ENCODE peak calls at places on chromosomes 6 and 20, in ten cellular contexts. O is left ventricle myocardium inferior, J is GM12865, P is HCT116, D is GM23338, E is tibial artery, M is IMR-90, V is retinal pigment epithelial cell, K is GM13977, U is kidney epithelial cell. C is an unnamed sample.

GRCh38 chr20:24668384-24668702 is 198.9 kb downstream of the SYNDIG1 start:
- DNase-seq in O (no peak), J (no peak), P (no peak), D (no peak), E (no peak), M (no peak), V (no peak), K (no peak), U (no peak), C (no peak)

GRCh38 chr20:17848649-17849048 is 119.9 kb downstream of the SNX5 start:
- DNase-seq in O (no peak), J (peak), P (no peak), D (no peak), E (no peak), M (no peak), V (no peak), K (no peak), U (no peak), C (no peak)

GRCh38 chr6:150016324-150017185 is 8.8 kb downstream of the RAET1L start:
- DNase-seq in O (no peak), J (peak), P (peak), D (peak), E (peak), M (peak), V (no peak), K (peak), U (no peak), C (peak)

GRCh38 chr20:23435675-23436539 is 3.6 kb upstream of the CSTL1 start:
- DNase-seq in O (peak), J (no peak), P (no peak), D (no peak), E (peak), M (no peak), V (no peak), K (no peak), U (no peak), C (no peak)

GRCh38 chr6:79676785-79677736 is 45.9 kb downstream of the SH3BGRL2 start:
- DNase-seq in O (no peak), J (no peak), P (no peak), D (no peak), E (no peak), M (no peak), V (no peak), K (no peak), U (no peak), C (no peak)

GRCh38 chr20:5844063-5844681 is 94.0 kb downstream of the SHLD1 start:
- DNase-seq in O (no peak), J (peak), P (peak), D (no peak), E (no peak), M (peak), V (no peak), K (peak), U (peak), C (no peak)

GRCh38 chr6:43785220-43785752 is 15.3 kb downstream of the VEGFA start:
- DNase-seq in O (no peak), J (no peak), P (no peak), D (no peak), E (no peak), M (no peak), V (no peak), K (no peak), U (no peak), C (no peak)

GRCh38 chr20:63955281-63955845 is 853 bp downstream of the UCKL1 start:
- DNase-seq in O (peak), J (peak), P (no peak), D (peak), E (no peak), M (no peak), V (no peak), K (peak), U (no peak), C (no peak)

GRCh38 chr20:38920411-38920810 is 5.8 kb upstream of the FAM83D start:
- DNase-seq in O (no peak), J (no peak), P (no peak), D (no peak), E (no peak), M (no peak), V (no peak), K (no peak), U (no peak), C (no peak)

GRCh38 chr6:104614394-104614793 is 245.3 kb downstream of the HACE1 start:
- DNase-seq in O (no peak), J (no peak), P (no peak), D (no peak), E (no peak), M (no peak), V (no peak), K (no peak), U (no peak), C (no peak)

GRCh38 chr6:24033284-24033683 is 92.7 kb upstream of the NRSN1 start:
- DNase-seq in O (no peak), J (no peak), P (no peak), D (no peak), E (no peak), M (no peak), V (no peak), K (no peak), U (no peak), C (no peak)

DNA sequence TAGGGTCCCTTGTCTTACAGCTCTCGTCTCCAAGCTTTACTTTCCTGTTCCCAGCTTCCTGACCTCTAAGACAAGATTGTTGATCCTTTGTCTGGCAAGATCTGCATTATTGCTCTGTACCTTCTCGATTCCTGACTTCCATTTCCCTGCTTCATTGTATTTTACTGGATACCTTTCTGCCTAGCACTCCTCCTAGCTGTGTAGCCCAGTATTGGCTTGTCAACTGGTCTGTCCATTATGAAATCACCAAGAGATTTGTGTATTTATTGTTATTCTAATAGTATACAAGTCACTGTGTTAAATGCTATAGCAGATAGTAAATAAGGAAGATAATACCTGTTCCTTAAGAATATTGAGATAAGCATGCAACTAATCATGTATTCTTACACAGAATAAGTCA is 305.4 kb downstream of the CDKAL1 start:
- DNase-seq in O (no peak), J (no peak), P (no peak), D (peak), E (no peak), M (no peak), V (no peak), K (no peak), U (no peak), C (no peak)
- TF ChIP-seq CTCF in O (no peak), J (no peak), P (peak), D (peak), E (no peak), M (no peak), V (peak), K (no peak), U (peak), C (peak)

GRCh38 chr6:117955684-117956083 is 48.6 kb downstream of the SLC35F1 start:
- DNase-seq in O (no peak), J (no peak), P (no peak), D (no peak), E (no peak), M (no peak), V (no peak), K (no peak), U (no peak), C (no peak)
- TF ChIP-seq CTCF in O (no peak), J (no peak), P (no peak), D (no peak), E (no peak), M (no peak), V (no peak), K (no peak), U (no peak), C (no peak)

DNA sequence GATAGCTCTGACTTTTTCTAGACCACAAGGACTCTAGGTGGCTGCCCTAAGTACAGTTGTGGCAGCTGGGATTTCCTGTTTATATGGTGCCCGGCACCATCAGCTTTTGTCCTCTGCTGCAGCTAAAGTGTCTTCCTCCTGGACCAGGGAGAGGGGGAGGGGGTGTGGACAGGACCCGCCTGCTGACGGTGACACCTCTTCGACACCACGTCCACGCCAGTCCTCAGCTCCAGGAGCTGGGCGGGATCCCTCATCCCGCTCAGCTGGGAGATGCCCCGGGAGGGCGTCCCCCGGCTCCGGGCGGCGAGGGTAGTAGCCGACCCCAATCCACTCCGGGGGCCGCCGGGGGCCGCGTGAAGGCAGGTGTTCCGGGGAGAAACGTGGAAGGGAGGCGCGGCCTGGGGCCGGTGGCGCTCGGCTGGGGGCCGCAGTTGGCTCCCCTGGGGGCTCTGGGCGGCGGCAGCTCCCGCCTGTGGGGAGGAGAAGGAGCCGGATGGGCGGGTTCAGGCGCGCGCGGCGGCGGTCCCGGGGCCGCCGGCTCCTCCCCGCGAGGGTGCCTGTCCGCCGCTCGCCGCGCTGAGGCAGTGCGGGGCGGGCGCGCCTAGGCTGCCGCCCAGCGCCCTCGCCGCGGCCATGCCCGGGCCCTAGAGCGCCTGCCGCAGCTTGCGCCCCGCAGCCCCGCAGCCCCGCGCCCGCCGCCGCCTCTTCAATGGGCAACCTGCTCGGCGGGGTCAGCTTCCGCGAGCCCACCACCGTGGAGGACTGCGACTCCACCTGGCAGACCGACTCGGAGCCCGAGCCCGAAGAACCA is at the start of gene OGFRL1:
- DNase-seq in O (peak), J (peak), P (no peak), D (peak), E (peak), M (peak), V (no peak), K (peak), U (peak), C (no peak)
- TF ChIP-seq CTCF in O (peak), J (peak), P (no peak), D (no peak), E (no peak), M (peak), V (no peak), K (no peak), U (no peak), C (peak)

DNA sequence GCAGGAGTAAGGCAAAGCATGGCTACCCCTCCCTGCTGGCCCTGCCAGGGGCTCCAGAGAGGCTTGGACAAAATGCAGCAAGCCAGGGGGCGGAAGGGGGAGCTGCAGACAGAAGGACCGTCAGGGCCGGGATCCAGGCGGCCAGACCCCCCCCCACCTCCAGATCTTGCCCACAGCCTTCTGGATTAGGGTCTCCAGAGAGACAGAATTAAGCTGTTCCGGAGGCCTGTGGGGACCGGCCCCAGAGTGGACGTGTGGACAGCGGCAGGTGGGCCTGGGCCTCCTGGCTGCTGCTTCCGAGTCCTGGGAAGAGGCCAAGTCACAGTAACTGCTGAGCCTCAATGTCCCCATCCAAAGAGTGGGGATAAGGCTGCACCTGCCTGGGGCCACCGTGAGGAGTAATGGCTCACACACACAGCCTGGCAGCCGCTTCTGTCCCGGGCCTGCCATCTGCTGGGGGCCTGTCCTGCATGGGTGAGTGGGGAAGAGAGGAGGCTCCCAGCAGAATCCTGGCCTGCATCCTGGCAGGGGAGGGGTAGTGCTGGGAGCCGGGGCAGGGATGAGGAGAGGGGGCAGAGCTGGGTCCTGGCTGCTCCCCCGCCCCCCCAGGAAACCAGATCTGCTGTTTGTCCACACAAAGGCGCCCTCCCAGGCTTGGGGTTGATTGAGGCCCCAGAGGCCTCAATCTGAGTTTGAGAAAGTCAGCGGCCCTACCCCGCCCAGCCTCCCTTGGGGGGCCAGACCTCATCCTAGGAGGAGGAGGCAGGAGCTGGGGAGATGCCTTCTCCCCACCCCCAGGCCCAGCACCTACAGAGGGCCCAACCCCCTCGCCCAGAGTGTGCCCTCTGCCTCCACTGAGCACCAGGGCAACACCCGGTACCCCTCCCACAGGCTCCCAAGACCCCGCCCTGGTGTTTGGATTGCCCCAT is 3.9 kb downstream of the LAMA5 start:
- DNase-seq in O (peak), J (no peak), P (no peak), D (peak), E (no peak), M (no peak), V (no peak), K (no peak), U (no peak), C (no peak)
- TF ChIP-seq CTCF in O (peak), J (no peak), P (peak), D (no peak), E (peak), M (no peak), V (peak), K (no peak), U (peak), C (peak)

DNA sequence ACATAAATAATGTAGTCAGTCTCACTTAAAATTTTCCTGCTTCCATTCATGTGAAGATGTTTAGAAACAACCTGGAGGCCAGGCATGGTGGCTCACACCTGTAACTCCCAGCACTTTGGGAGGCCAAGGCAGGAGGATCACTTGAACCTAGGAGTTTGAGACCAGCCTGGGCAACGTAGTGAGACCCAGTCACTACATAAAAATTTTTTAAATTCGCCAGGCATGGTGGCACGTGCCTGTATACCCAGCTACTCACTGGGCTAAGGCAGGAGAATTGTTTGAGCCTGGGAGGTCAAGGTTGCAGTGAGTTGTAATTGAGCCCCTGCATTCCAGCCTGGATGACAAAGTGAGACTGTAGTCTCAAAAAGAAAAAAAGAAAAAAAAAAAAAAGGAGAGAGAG is 47.3 kb upstream of the E2F3 start:
- DNase-seq in O (no peak), J (no peak), P (no peak), D (no peak), E (no peak), M (no peak), V (no peak), K (no peak), U (no peak), C (no peak)
- TF ChIP-seq CTCF in O (no peak), J (no peak), P (no peak), D (no peak), E (no peak), M (no peak), V (no peak), K (no peak), U (no peak), C (no peak)

DNA sequence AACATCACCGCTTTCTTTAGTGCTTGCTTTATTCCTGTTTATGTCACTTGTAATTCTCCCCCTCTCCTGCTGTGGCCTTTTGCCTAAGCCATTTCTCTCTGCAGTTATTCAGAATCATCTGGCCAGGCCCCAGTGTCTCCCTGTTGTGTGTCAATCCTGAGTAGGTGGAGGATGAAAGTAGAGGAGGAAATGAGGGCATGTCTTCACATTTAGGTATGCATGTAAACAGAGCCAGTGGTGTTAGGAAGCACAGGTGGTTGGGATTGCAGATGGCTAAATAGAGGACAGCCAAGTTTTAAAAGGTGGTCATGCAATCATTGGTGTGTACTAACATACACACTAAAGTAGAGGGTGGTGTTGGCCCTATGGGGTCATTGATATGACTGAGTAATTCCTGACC is 5.2 kb downstream of the PRSS35 start:
- DNase-seq in O (no peak), J (no peak), P (no peak), D (peak), E (no peak), M (no peak), V (no peak), K (no peak), U (no peak), C (peak)
- TF ChIP-seq CTCF in O (no peak), J (no peak), P (no peak), D (no peak), E (no peak), M (no peak), V (no peak), K (no peak), U (no peak), C (no peak)

DNA sequence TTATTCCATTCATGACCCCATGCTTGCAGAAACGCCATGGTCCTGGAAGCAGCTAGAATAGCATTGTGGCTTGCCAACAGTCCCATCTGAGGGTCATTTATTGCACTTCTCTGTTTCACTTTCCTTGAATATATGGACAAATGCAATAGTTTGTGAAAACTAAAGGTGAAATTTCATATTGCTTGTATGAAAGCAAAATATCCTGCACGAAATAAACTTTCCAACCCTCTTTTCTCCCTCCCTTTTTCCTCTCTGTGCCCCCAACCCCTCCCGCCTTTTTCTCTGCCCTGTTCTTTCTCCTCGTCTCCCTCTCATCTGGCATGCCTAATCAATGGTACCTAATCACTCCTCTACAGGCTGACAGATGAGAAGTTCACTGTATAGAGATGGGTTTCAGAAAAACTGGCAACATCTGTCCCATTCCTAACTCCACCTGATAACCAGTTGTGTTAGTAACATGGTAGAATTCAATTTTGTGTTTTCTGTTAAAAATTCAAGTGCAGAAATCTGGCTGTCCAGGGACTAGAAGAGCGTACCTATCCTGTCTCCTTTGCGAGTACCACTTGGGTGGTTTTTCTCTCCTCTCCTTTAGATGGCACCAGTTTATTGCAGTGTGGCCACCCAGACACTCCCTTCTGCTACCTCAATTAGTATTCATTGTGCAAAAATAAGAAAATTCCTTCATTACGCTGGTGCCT is 198.6 kb downstream of the FOXA2 start:
- DNase-seq in O (no peak), J (no peak), P (no peak), D (peak), E (no peak), M (no peak), V (no peak), K (no peak), U (no peak), C (no peak)
- TF ChIP-seq CTCF in O (no peak), J (no peak), P (peak), D (peak), E (no peak), M (no peak), V (peak), K (no peak), U (peak), C (peak)

DNA sequence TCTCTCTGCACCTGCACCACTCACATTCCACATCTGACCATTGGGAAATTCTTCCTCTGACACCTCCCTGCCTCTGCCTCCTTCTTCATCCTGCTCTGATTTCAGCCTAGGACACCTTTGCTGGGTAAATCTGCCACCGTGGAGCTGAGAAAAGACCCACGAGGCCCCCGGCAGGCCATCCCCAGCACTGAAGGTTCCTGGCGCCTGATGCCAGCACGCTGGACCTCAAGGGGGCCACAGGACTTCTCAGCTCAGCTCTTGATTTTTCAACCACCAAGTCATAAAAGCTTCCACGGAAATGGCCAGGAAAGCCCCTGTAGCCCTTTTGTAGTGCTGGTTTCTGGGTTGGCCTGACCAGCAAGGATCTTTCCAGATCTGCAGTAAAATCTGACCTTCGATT is 157.7 kb downstream of the BMP7 start:
- DNase-seq in O (no peak), J (peak), P (no peak), D (peak), E (no peak), M (no peak), V (no peak), K (no peak), U (no peak), C (no peak)
- TF ChIP-seq CTCF in O (no peak), J (no peak), P (no peak), D (peak), E (no peak), M (no peak), V (no peak), K (no peak), U (no peak), C (no peak)

GRCh38 chr6:6886160-6886885 is 221.4 kb upstream of the RREB1 start:
- DNase-seq in O (no peak), J (no peak), P (no peak), D (no peak), E (peak), M (no peak), V (no peak), K (no peak), U (no peak), C (no peak)
- TF ChIP-seq CTCF in O (no peak), J (no peak), P (no peak), D (no peak), E (no peak), M (no peak), V (no peak), K (no peak), U (no peak), C (no peak)

GRCh38 chr6:157725836-157726235 is 97.2 kb upstream of the SNX9 start:
- DNase-seq in O (no peak), J (no peak), P (no peak), D (no peak), E (no peak), M (no peak), V (no peak), K (no peak), U (no peak), C (no peak)

GRCh38 chr6:157726892-157727628 is 96.0 kb upstream of the SNX9 start:
- DNase-seq in O (peak), J (no peak), P (no peak), D (no peak), E (peak), M (no peak), V (no peak), K (no peak), U (no peak), C (no peak)

GRCh38 chr6:157728183-157728881 is 94.7 kb upstream of the SNX9 start:
- DNase-seq in O (no peak), J (no peak), P (no peak), D (no peak), E (no peak), M (no peak), V (no peak), K (no peak), U (no peak), C (no peak)

GRCh38 chr6:157724960-157725741 is 97.9 kb upstream of the SNX9 start:
- DNase-seq in O (peak), J (no peak), P (no peak), D (no peak), E (no peak), M (no peak), V (no peak), K (no peak), U (no peak), C (no peak)

GRCh38 chr6:157727629-157728182 is 95.3 kb upstream of the SNX9 start:
- DNase-seq in O (no peak), J (no peak), P (no peak), D (no peak), E (no peak), M (no peak), V (no peak), K (no peak), U (no peak), C (no peak)
- TF ChIP-seq CTCF in O (no peak), J (no peak), P (no peak), D (no peak), E (no peak), M (no peak), V (no peak), K (no peak), U (no peak), C (no peak)